ENCODE peak calls at places on chromosomes 4 and X, in five cellular contexts. E is body of pancreas, H is colonic mucosa, V is brain microvascular endothelial cell, K is DND-41. Z is an unnamed sample.

GRCh38 chr4:92235741-92236140 is 68.0 kb upstream of the GRID2 start:
- DNase-seq in E (no peak), H (no peak), V (no peak), K (no peak), Z (peak; percentile 36)

GRCh38 chr4:123315617-123316016 is 81.0 kb upstream of the SPRY1 start:
- DNase-seq in E (no peak), H (no peak), V (no peak), K (no peak), Z (no peak)

GRCh38 chr4:74316397-74316796 is 8.1 kb downstream of the EPGN start:
- DNase-seq in E (no peak), H (no peak), V (no peak), K (no peak), Z (peak; percentile 25)

GRCh38 chr4:185738038-185738552 is 73.9 kb downstream of the SORBS2 start:
- DNase-seq in E (no peak), H (no peak), V (peak; percentile 42), K (no peak), Z (peak; percentile 23)

GRCh38 chrX:9465380-9466114 is 689 bp downstream of the TBL1X start:
- DNase-seq in E (no peak), H (peak; percentile 32), V (no peak), K (peak; percentile 25), Z (peak; percentile 17)

GRCh38 chr4:24266951-24267577 is 317.3 kb downstream of the DHX15 start:
- DNase-seq in E (no peak), H (no peak), V (no peak), K (no peak), Z (peak; percentile 16)

GRCh38 chr4:184854673-184855072 is 28.9 kb upstream of the ACSL1 start:
- DNase-seq in E (no peak), H (no peak), V (no peak), K (no peak), Z (no peak)

GRCh38 chrX:103664363-103664762 is 22.1 kb downstream of the MORF4L2 start:
- DNase-seq in E (peak; percentile 35), H (no peak), V (no peak), K (no peak), Z (no peak)

GRCh38 chrX:136650811-136651210 is 2.9 kb downstream of the CD40LG start:
- DNase-seq in E (no peak), H (no peak), V (no peak), K (no peak), Z (no peak)

GRCh38 chr4:161419822-161420221 is 744.0 kb downstream of the FSTL5 start:
- DNase-seq in E (no peak), H (no peak), V (peak; percentile 4), K (no peak), Z (no peak)

GRCh38 chr4:40251366-40251765 is 54.5 kb downstream of the RHOH start:
- DNase-seq in E (no peak), H (no peak), V (no peak), K (no peak), Z (peak; percentile 67)

GRCh38 chrX:103215037-103215767 is at the start of gene BEX4:
- DNase-seq in E (peak; percentile 84), H (peak; percentile 83), V (peak; percentile 59), K (peak; percentile 85), Z (peak; percentile 56)

GRCh38 chrX:123685273-123685672 is 47.6 kb downstream of the THOC2 start:
- DNase-seq in E (no peak), H (no peak), V (no peak), K (no peak), Z (no peak)

GRCh38 chr4:169314906-169315305 is 44.1 kb upstream of the SH3RF1 start:
- DNase-seq in E (peak; percentile 92), H (peak; percentile 97), V (peak; percentile 81), K (no peak), Z (peak; percentile 67)

GRCh38 chr4:145731026-145731425 is 51.1 kb downstream of the C4orf51 start:
- DNase-seq in E (peak; percentile 85), H (peak; percentile 74), V (no peak), K (no peak), Z (peak; percentile 70)

GRCh38 chr4:65538571-65538970 is 131.7 kb downstream of the EPHA5 start:
- DNase-seq in E (no peak), H (no peak), V (peak; percentile 82), K (no peak), Z (no peak)

GRCh38 chr4:6270691-6271121 is 1.1 kb downstream of the WFS1 start:
- DNase-seq in E (peak; percentile 43), H (no peak), V (no peak), K (no peak), Z (peak; percentile 18)

GRCh38 chr4:147361726-147362125 is 119.2 kb upstream of the EDNRA start:
- DNase-seq in E (no peak), H (peak; percentile 77), V (peak; percentile 94), K (no peak), Z (peak; percentile 94)

DNA sequence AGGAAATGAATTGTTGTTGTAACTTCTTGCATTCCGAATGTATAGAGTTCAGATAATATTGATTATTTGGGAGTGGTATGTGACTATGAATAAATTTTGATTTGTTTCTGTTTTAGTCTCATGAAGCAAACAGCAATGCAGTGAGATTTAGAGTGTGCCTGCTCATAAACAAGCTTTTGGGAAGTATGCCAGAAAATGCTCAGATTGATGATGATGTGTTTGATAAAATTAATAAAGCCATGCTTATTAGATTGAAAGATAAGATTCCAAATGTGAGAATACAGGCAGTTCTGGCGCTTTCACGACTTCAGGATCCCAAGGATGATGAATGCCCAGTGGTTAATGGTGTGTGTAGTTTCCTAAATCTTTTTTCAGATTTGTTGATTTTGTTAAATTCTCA is 2.0 kb downstream of the NCAPG start:
- DNase-seq in E (no peak), H (no peak), V (no peak), K (no peak), Z (no peak)
- H3K4me3 ChIP-seq in E (no peak overlapping the region), H (no peak overlapping the region), V (peak overlapping the region; percentile 90), K (peak overlapping the region; percentile 77), Z (peak overlapping the region; percentile 82)

GRCh38 chrX:54447461-54447860 is 7.3 kb downstream of the TSR2 start:
- DNase-seq in E (no peak), H (no peak), V (no peak), K (peak; percentile 4), Z (peak; percentile 21)
- TF ChIP-seq CTCF in E (peak; percentile 18), H (no peak), V (peak; percentile 41), K (peak; percentile 47), Z (peak; percentile 10)

DNA sequence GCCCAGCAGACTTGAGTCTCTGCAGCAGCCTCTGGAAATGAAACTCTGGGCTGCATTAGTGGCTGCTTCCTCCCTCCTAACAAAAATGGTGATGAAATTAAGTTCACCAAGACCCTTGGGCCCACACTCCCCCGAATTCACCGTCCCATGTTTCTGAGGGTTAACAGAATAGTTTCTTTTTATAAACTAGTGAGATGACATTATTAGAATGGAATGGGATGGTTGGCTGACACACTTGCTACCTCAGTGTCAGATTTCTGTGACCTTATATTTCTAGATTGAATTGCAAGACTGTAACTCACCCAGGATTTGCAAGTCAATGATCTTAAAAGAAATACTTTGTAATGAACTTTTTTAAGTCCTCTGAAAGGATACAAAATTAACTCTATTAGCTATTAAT is 127.1 kb downstream of the SHROOM3 start:
- DNase-seq in E (no peak), H (no peak), V (peak; percentile 68), K (no peak), Z (peak; percentile 72)
- H3K4me3 ChIP-seq in E (no peak overlapping the region), H (no peak overlapping the region), V (no peak overlapping the region), K (no peak overlapping the region), Z (no peak overlapping the region)

GRCh38 chrX:131854586-131854985 is 168.5 kb upstream of the STK26 start:
- DNase-seq in E (no peak), H (no peak), V (no peak), K (no peak), Z (peak; percentile 1)
- TF ChIP-seq CTCF in E (peak; percentile 12), H (no peak), V (no peak), K (peak; percentile 54), Z (no peak)

DNA sequence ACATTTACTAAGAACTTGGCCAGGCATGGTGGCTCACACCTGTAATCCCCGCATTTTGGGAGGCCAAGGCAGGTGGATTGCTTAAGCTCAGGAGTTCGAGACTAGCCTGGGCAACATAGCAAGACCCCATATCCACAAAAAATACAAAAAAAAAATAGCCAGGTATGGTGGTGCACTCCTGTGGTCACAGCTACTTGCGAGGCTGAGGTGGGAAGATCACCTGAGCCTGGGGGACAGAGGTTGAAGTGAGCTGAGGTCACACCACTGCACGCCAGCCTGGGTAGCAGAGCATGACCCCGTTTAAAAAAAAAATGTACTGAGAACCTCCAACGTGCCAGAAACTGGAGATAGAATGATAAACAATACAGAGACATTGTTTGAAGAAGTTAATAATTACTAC is 8.0 kb downstream of the OPRPN start:
- DNase-seq in E (no peak), H (no peak), V (no peak), K (no peak), Z (no peak)
- H3K4me3 ChIP-seq in E (no peak overlapping the region), H (no peak overlapping the region), V (no peak overlapping the region), K (no peak overlapping the region), Z (no peak overlapping the region)

GRCh38 chrX:18591834-18592233 is 80.1 kb downstream of the RS1 start:
- DNase-seq in E (no peak), H (no peak), V (no peak), K (no peak), Z (no peak)

GRCh38 chrX:18598413-18598812 is 73.5 kb downstream of the RS1 start:
- DNase-seq in E (no peak), H (no peak), V (no peak), K (no peak), Z (no peak)

GRCh38 chrX:18596096-18596495 is 75.8 kb downstream of the RS1 start:
- DNase-seq in E (peak; percentile 35), H (no peak), V (no peak), K (no peak), Z (no peak)

GRCh38 chrX:18594079-18594478 is 77.8 kb downstream of the RS1 start:
- DNase-seq in E (no peak), H (no peak), V (no peak), K (no peak), Z (no peak)
- TF ChIP-seq CTCF in E (no peak), H (no peak), V (no peak), K (no peak), Z (no peak)

GRCh38 chr4:102817021-102817605 is 10.2 kb downstream of the UBE2D3 start:
- DNase-seq in E (no peak), H (no peak), V (no peak), K (no peak), Z (peak; percentile 28)
- H3K4me3 ChIP-seq in E (no peak overlapping the region), H (no peak overlapping the region), V (no peak overlapping the region), K (no peak overlapping the region), Z (no peak overlapping the region)

Z was measured in foreskin fibroblast.